ENCODE peak calls at places on chromosomes 5 and 9, in seven cellular contexts. X is NCI-H748 treated with DMSO at 0.1 percent for 48 hours; V is stimulated activated CD8-positive, alpha-beta memory T cell treated with anti-CD3 and anti-CD28 coated beads, Interleukin-2, amount 100 ng/mL, for 1 hour; L is CD8-positive, alpha-beta T cell; H is HS-27A; G is epithelial cell of esophagus; F is Kasumi-1. N is an unnamed sample.

GRCh38 chr9:89614319-89614892 is 9.6 kb downstream of the GADD45G start:
- DNase-seq in X (no peak), V (no peak), L (no peak), H (no peak), G (no peak), F (no peak), N (no peak)

GRCh38 chr9:124844291-124844690 is 9.0 kb upstream of the WDR38 start:
- DNase-seq in X (no peak), V (no peak), L (no peak), H (no peak), G (no peak), F (no peak), N (no peak)

GRCh38 chr5:176629853-176630680 is at the start of the genes EIF4E1B and SNCB:
- DNase-seq in X (peak), V (no peak), L (peak), H (no peak), G (peak), F (peak), N (no peak)

GRCh38 chr9:18184034-18184800 is 289.7 kb upstream of the ADAMTSL1 start:
- DNase-seq in X (no peak), V (no peak), L (no peak), H (no peak), G (no peak), F (no peak), N (no peak)

GRCh38 chr5:149062371-149063016 is 368 bp downstream of the SH3TC2 start:
- DNase-seq in X (no peak), V (no peak), L (no peak), H (peak), G (peak), F (peak), N (no peak)

GRCh38 chr9:10525972-10526371 is 86.8 kb downstream of the PTPRD start:
- DNase-seq in X (no peak), V (no peak), L (no peak), H (no peak), G (no peak), F (no peak), N (no peak)

GRCh38 chr9:100084145-100084478 is 14.7 kb downstream of the ERP44 start:
- DNase-seq in X (no peak), V (no peak), L (no peak), H (no peak), G (no peak), F (no peak), N (no peak)

GRCh38 chr9:137365552-137366444 is 57.2 kb downstream of the EXD3 start:
- DNase-seq in X (no peak), V (no peak), L (no peak), H (no peak), G (no peak), F (no peak), N (no peak)

GRCh38 chr9:6014668-6015270 is 655 bp downstream of the RANBP6 start:
- DNase-seq in X (no peak), V (no peak), L (no peak), H (peak), G (peak), F (no peak), N (no peak)

GRCh38 chr5:131416729-131417128 is 152.9 kb downstream of the CDC42SE2 start:
- DNase-seq in X (no peak), V (no peak), L (no peak), H (no peak), G (no peak), F (no peak), N (no peak)

GRCh38 chr5:146447734-146448380 is 724 bp downstream of the TCERG1 start:
- DNase-seq in X (no peak), V (no peak), L (no peak), H (no peak), G (peak), F (peak), N (no peak)

GRCh38 chr9:136806631-136807201 is 1.0 kb upstream of the RABL6 start:
- DNase-seq in X (no peak), V (no peak), L (no peak), H (no peak), G (no peak), F (no peak), N (peak)

GRCh38 chr5:178642351-178642909 is 15.6 kb upstream of the CLK4 start:
- DNase-seq in X (no peak), V (no peak), L (no peak), H (no peak), G (peak), F (no peak), N (no peak)

GRCh38 chr9:113581865-113582697 is 118.6 kb downstream of the RGS3 start:
- DNase-seq in X (no peak), V (peak), L (peak), H (no peak), G (no peak), F (peak), N (peak)

GRCh38 chr5:83724001-83724400 is 3.3 kb upstream of the HAPLN1 start:
- DNase-seq in X (no peak), V (no peak), L (no peak), H (no peak), G (no peak), F (no peak), N (no peak)

N was measured in ureter.